ENCODE peak calls at places on chromosomes 2 and 18, in five cellular contexts. One of them, this sample, is unnamed.

GRCh38 chr2:18829976-18830375 is 240.6 kb upstream of the NT5C1B start:
- DNase-seq in astrocyte: peak; percentile 64
- DNase-seq in NCI-H460: no peak
- DNase-seq in AG10803: peak; percentile 80
- DNase-seq in type B pancreatic cell: no peak
- DNase-seq in this sample: no peak

GRCh38 chr18:54528942-54529376 is 62.1 kb upstream of the DYNAP start:
- DNase-seq in astrocyte: no peak
- DNase-seq in NCI-H460: no peak
- DNase-seq in AG10803: no peak
- DNase-seq in type B pancreatic cell: no peak
- DNase-seq in this sample: no peak

GRCh38 chr2:160373263-160374019 is 120.2 kb downstream of the RBMS1 start:
- DNase-seq in astrocyte: no peak
- DNase-seq in NCI-H460: no peak
- DNase-seq in AG10803: no peak
- DNase-seq in type B pancreatic cell: no peak
- DNase-seq in this sample: no peak

GRCh38 chr18:31684279-31685096 is at the start of gene B4GALT6:
- DNase-seq in astrocyte: peak; percentile 36
- DNase-seq in NCI-H460: peak; percentile 29
- DNase-seq in AG10803: peak; percentile 6
- DNase-seq in type B pancreatic cell: peak; percentile 75
- DNase-seq in this sample: no peak

GRCh38 chr2:186443851-186444250 is 42.2 kb upstream of the ZC3H15 start:
- DNase-seq in astrocyte: no peak
- DNase-seq in NCI-H460: no peak
- DNase-seq in AG10803: no peak
- DNase-seq in type B pancreatic cell: no peak
- DNase-seq in this sample: no peak

GRCh38 chr2:195352581-195352980 is 304.4 kb upstream of the SLC39A10 start:
- DNase-seq in astrocyte: no peak
- DNase-seq in NCI-H460: peak; percentile 8
- DNase-seq in AG10803: no peak
- DNase-seq in type B pancreatic cell: no peak
- DNase-seq in this sample: no peak

GRCh38 chr2:69946351-69947077 is 14.9 kb downstream of the ASPRV1 start:
- DNase-seq in astrocyte: peak; percentile 57
- DNase-seq in NCI-H460: peak; percentile 34
- DNase-seq in AG10803: peak; percentile 51
- DNase-seq in type B pancreatic cell: no peak
- DNase-seq in this sample: no peak

GRCh38 chr2:237456200-237456731 is 30.8 kb upstream of the MLPH start:
- DNase-seq in astrocyte: peak; percentile 87
- DNase-seq in NCI-H460: no peak
- DNase-seq in AG10803: peak; percentile 78
- DNase-seq in type B pancreatic cell: no peak
- DNase-seq in this sample: no peak

GRCh38 chr18:23868341-23868740 is 146.2 kb upstream of the TTC39C start:
- DNase-seq in astrocyte: no peak
- DNase-seq in NCI-H460: no peak
- DNase-seq in AG10803: no peak
- DNase-seq in type B pancreatic cell: no peak
- DNase-seq in this sample: no peak

GRCh38 chr2:161946489-161947107 is 127.4 kb downstream of the DPP4 start:
- DNase-seq in astrocyte: peak; percentile 2
- DNase-seq in NCI-H460: peak; percentile 28
- DNase-seq in AG10803: peak; percentile 29
- DNase-seq in type B pancreatic cell: no peak
- DNase-seq in this sample: no peak

GRCh38 chr18:35904389-35905037 is 68.0 kb upstream of the RMP24 start:
- DNase-seq in astrocyte: no peak
- DNase-seq in NCI-H460: no peak
- DNase-seq in AG10803: no peak
- DNase-seq in type B pancreatic cell: no peak
- DNase-seq in this sample: no peak

GRCh38 chr18:79506191-79507075 is 110.7 kb downstream of the NFATC1 start:
- DNase-seq in astrocyte: peak; percentile 55
- DNase-seq in NCI-H460: no peak
- DNase-seq in AG10803: peak; percentile 86
- DNase-seq in type B pancreatic cell: peak; percentile 53
- DNase-seq in this sample: no peak

GRCh38 chr18:37364237-37364636 is 201.4 kb downstream of the CELF4 start:
- DNase-seq in astrocyte: no peak
- DNase-seq in NCI-H460: no peak
- DNase-seq in AG10803: peak; percentile 18
- DNase-seq in type B pancreatic cell: no peak
- DNase-seq in this sample: no peak

GRCh38 chr18:45282101-45282812 is 333.0 kb upstream of the SLC14A2 start:
- DNase-seq in astrocyte: peak; percentile 11
- DNase-seq in NCI-H460: no peak
- DNase-seq in AG10803: no peak
- DNase-seq in type B pancreatic cell: no peak
- DNase-seq in this sample: no peak

GRCh38 chr2:236089271-236090026 is 78.7 kb downstream of the GBX2 start:
- DNase-seq in astrocyte: no peak
- DNase-seq in NCI-H460: no peak
- DNase-seq in AG10803: peak; percentile 45
- DNase-seq in type B pancreatic cell: no peak
- DNase-seq in this sample: no peak

GRCh38 chr2:28326873-28327495 is 65.7 kb upstream of the FOSL2 start:
- DNase-seq in astrocyte: no peak
- DNase-seq in NCI-H460: no peak
- DNase-seq in AG10803: peak; percentile 43
- DNase-seq in type B pancreatic cell: no peak
- DNase-seq in this sample: no peak

GRCh38 chr18:5419601-5420000 is 124.1 kb upstream of the ZBTB14 start:
- DNase-seq in astrocyte: no peak
- DNase-seq in NCI-H460: no peak
- DNase-seq in AG10803: no peak
- DNase-seq in type B pancreatic cell: no peak
- DNase-seq in this sample: no peak

GRCh38 chr2:85437488-85438290 is 19.2 kb downstream of the SH2D6 start:
- DNase-seq in astrocyte: peak; percentile 79
- DNase-seq in NCI-H460: peak; percentile 90
- DNase-seq in AG10803: peak; percentile 70
- DNase-seq in type B pancreatic cell: no peak
- DNase-seq in this sample: no peak

GRCh38 chr2:63544017-63544627 is 44.2 kb downstream of the WDPCP start:
- DNase-seq in astrocyte: no peak
- DNase-seq in NCI-H460: peak; percentile 7
- DNase-seq in AG10803: peak; percentile 8
- DNase-seq in type B pancreatic cell: no peak
- DNase-seq in this sample: no peak

GRCh38 chr2:216064014-216064630 is 17.5 kb downstream of the PECR start:
- DNase-seq in astrocyte: peak; percentile 76
- DNase-seq in NCI-H460: no peak
- DNase-seq in AG10803: peak; percentile 58
- DNase-seq in type B pancreatic cell: no peak
- DNase-seq in this sample: no peak

GRCh38 chr2:239504643-239505235 is 103.9 kb upstream of the HDAC4 start:
- DNase-seq in astrocyte: no peak
- DNase-seq in NCI-H460: no peak
- DNase-seq in AG10803: no peak
- DNase-seq in type B pancreatic cell: no peak
- DNase-seq in this sample: no peak

GRCh38 chr2:150735894-150736498 is 248.5 kb upstream of the RND3 start:
- DNase-seq in astrocyte: no peak
- DNase-seq in NCI-H460: no peak
- DNase-seq in AG10803: no peak
- DNase-seq in type B pancreatic cell: no peak
- DNase-seq in this sample: no peak

GRCh38 chr2:71748227-71748626 is 294.9 kb downstream of the DYSF start:
- DNase-seq in astrocyte: peak; percentile 50
- DNase-seq in NCI-H460: peak; percentile 4
- DNase-seq in AG10803: peak; percentile 26
- DNase-seq in type B pancreatic cell: no peak
- DNase-seq in this sample: no peak

GRCh38 chr2:191501390-191502168 is 176.4 kb upstream of the NABP1 start:
- DNase-seq in astrocyte: peak; percentile 36
- DNase-seq in NCI-H460: peak; percentile 38
- DNase-seq in AG10803: peak; percentile 73
- DNase-seq in type B pancreatic cell: no peak
- DNase-seq in this sample: no peak

GRCh38 chr18:9437672-9438071 is 37.6 kb upstream of the RALBP1 start:
- DNase-seq in astrocyte: no peak
- DNase-seq in NCI-H460: no peak
- DNase-seq in AG10803: no peak
- DNase-seq in type B pancreatic cell: no peak
- DNase-seq in this sample: no peak

GRCh38 chr2:82839046-82839445 is 1620.0 kb downstream of the SUCLG1 start:
- DNase-seq in astrocyte: peak; percentile 8
- DNase-seq in NCI-H460: no peak
- DNase-seq in AG10803: no peak
- DNase-seq in type B pancreatic cell: no peak
- DNase-seq in this sample: no peak

GRCh38 chr2:79125721-79125985 is 5.4 kb downstream of the REG1A start:
- DNase-seq in astrocyte: no peak
- DNase-seq in NCI-H460: no peak
- DNase-seq in AG10803: no peak
- DNase-seq in type B pancreatic cell: no peak
- DNase-seq in this sample: no peak

GRCh38 chr2:68746408-68746807 is 11.8 kb downstream of the ARHGAP25 start:
- DNase-seq in astrocyte: no peak
- DNase-seq in NCI-H460: no peak
- DNase-seq in AG10803: no peak
- DNase-seq in type B pancreatic cell: no peak
- DNase-seq in this sample: no peak

GRCh38 chr18:58484989-58485962 is 143.6 kb downstream of the ALPK2 start:
- DNase-seq in astrocyte: no peak
- DNase-seq in NCI-H460: no peak
- DNase-seq in AG10803: no peak
- DNase-seq in type B pancreatic cell: no peak
- DNase-seq in this sample: no peak

GRCh38 chr18:55390898-55391297 is 197.1 kb downstream of the TCF4 start:
- DNase-seq in astrocyte: no peak
- DNase-seq in NCI-H460: no peak
- DNase-seq in AG10803: no peak
- DNase-seq in type B pancreatic cell: no peak
- DNase-seq in this sample: no peak

GRCh38 chr2:47033102-47033880 is 117.7 kb upstream of the MCFD2 start:
- DNase-seq in astrocyte: no peak
- DNase-seq in NCI-H460: no peak
- DNase-seq in AG10803: peak; percentile 55
- DNase-seq in type B pancreatic cell: no peak
- DNase-seq in this sample: no peak

GRCh38 chr2:115774361-115774760 is 1331.9 kb downstream of the DPP10 start:
- DNase-seq in astrocyte: no peak
- DNase-seq in NCI-H460: no peak
- DNase-seq in AG10803: no peak
- DNase-seq in type B pancreatic cell: no peak
- DNase-seq in this sample: no peak

GRCh38 chr2:69642709-69643601 is 584 bp downstream of the AAK1 start:
- DNase-seq in astrocyte: peak; percentile 78
- DNase-seq in NCI-H460: peak; percentile 72
- DNase-seq in AG10803: peak; percentile 82
- DNase-seq in type B pancreatic cell: peak; percentile 75
- DNase-seq in this sample: no peak

GRCh38 chr2:177271981-177272666 is 7.6 kb upstream of the NFE2L2 start:
- DNase-seq in astrocyte: no peak
- DNase-seq in NCI-H460: no peak
- DNase-seq in AG10803: no peak
- DNase-seq in type B pancreatic cell: no peak
- DNase-seq in this sample: no peak

GRCh38 chr18:13725566-13726227 is 661 bp downstream of the FAM210A start:
- DNase-seq in astrocyte: peak; percentile 1
- DNase-seq in NCI-H460: no peak
- DNase-seq in AG10803: peak; percentile 3
- DNase-seq in type B pancreatic cell: no peak
- DNase-seq in this sample: no peak

GRCh38 chr2:23385351-23385747 is 370 bp downstream of the KLHL29 start:
- DNase-seq in astrocyte: peak; percentile 16
- DNase-seq in NCI-H460: no peak
- DNase-seq in AG10803: peak; percentile 58
- DNase-seq in type B pancreatic cell: no peak
- DNase-seq in this sample: no peak

GRCh38 chr2:1721706-1722483 is 22.4 kb downstream of the PXDN start:
- DNase-seq in astrocyte: peak; percentile 99
- DNase-seq in NCI-H460: no peak
- DNase-seq in AG10803: peak; percentile 92
- DNase-seq in type B pancreatic cell: no peak
- DNase-seq in this sample: no peak

GRCh38 chr2:56713161-56713676 is 529.4 kb downstream of the CCDC85A start:
- DNase-seq in astrocyte: peak; percentile 96
- DNase-seq in NCI-H460: no peak
- DNase-seq in AG10803: peak; percentile 88
- DNase-seq in type B pancreatic cell: no peak
- DNase-seq in this sample: no peak

GRCh38 chr2:34012728-34013302 is 413.7 kb upstream of the FAM98A start:
- DNase-seq in astrocyte: peak; percentile 18
- DNase-seq in NCI-H460: peak; percentile 34
- DNase-seq in AG10803: no peak
- DNase-seq in type B pancreatic cell: no peak
- DNase-seq in this sample: peak; percentile 28